ENCODE peak calls at places on chromosomes 4 and X, in four cellular contexts. K is activated CD8-positive, alpha-beta memory T cell treated with anti-CD3 and anti-CD28 coated beads for 1 hour; U is SK-MEL-5; D is tibial artery. S is an unnamed sample.

GRCh38 chr4:13888112-13888511 is 260.6 kb upstream of the BOD1L1 start:
- DNase-seq in D (no peak), K (no peak), U (no peak), S (no peak)

GRCh38 chr4:38867478-38868054 is at the start of gene FAM114A1:
- DNase-seq in K (no peak), U (peak; percentile 73), D (peak; percentile 92), S (peak; percentile 75)

GRCh38 chr4:174320501-174321199 is 36.9 kb downstream of the CEP44 start:
- DNase-seq in K (no peak), U (no peak), D (no peak), S (peak; percentile 76)

GRCh38 chr4:152773322-152773721 is 6.2 kb downstream of the TIGD4 start:
- DNase-seq in U (no peak), K (no peak), D (no peak), S (no peak)

GRCh38 chrX:24619647-24620046 is 27.5 kb downstream of the PCYT1B start:
- DNase-seq in K (no peak), D (no peak), U (peak; percentile 2), S (peak; percentile 1)

GRCh38 chrX:78168065-78168464 is 28.6 kb upstream of the TAF9B start:
- DNase-seq in K (no peak), D (no peak), U (no peak), S (no peak)

GRCh38 chr4:932713-933070 is 432 bp downstream of the TMEM175 start:
- DNase-seq in U (no peak), K (no peak), D (no peak), S (peak; percentile 73)

GRCh38 chr4:20432098-20432497 is 180.4 kb downstream of the SLIT2 start:
- DNase-seq in K (no peak), D (no peak), U (no peak), S (no peak)

GRCh38 chr4:173991321-173991720 is 292.1 kb downstream of the FBXO8 start:
- DNase-seq in U (no peak), K (no peak), D (no peak), S (no peak)

GRCh38 chr4:103019319-103020124 is at the start of gene SLC9B1:
- DNase-seq in D (peak; percentile 98), K (peak; percentile 83), U (peak; percentile 92), S (peak; percentile 97)

GRCh38 chr4:43277003-43277402 is 384.5 kb downstream of the GRXCR1 start:
- DNase-seq in K (no peak), U (no peak), D (no peak), S (no peak)

GRCh38 chrX:80765226-80765625 is 44.5 kb downstream of the BRWD3 start:
- DNase-seq in K (no peak), U (no peak), D (no peak), S (no peak)

GRCh38 chrX:123731258-123731986 is 1.4 kb downstream of the THOC2 start:
- DNase-seq in K (no peak), U (peak; percentile 7), D (no peak), S (peak; percentile 72)

GRCh38 chr4:127249066-127249766 is 383.5 kb upstream of the INTU start:
- DNase-seq in K (no peak), D (no peak), U (no peak), S (peak; percentile 87)

GRCh38 chr4:157220026-157220881 is at the start of gene GRIA2:
- DNase-seq in K (no peak), U (peak; percentile 28), D (peak; percentile 72), S (no peak)

GRCh38 chr4:10153161-10153560 is 36.6 kb upstream of the WDR1 start:
- DNase-seq in D (no peak), K (no peak), U (no peak), S (no peak)

GRCh38 chr4:165343353-165344191 is 16.1 kb downstream of the MSMO1 start:
- DNase-seq in U (peak; percentile 40), K (no peak), D (no peak), S (peak; percentile 55)

GRCh38 chr4:82780398-82781231 is 18.0 kb downstream of the SCD5 start:
- DNase-seq in D (peak; percentile 81), K (no peak), U (peak; percentile 6), S (peak; percentile 54)

GRCh38 chr4:81207793-81208192 is 7.2 kb downstream of the PRKG2 start:
- DNase-seq in K (no peak), D (no peak), U (no peak), S (no peak)

GRCh38 chr4:14178421-14178820 is 550.9 kb upstream of the BOD1L1 start:
- DNase-seq in D (no peak), U (peak; percentile 66), K (no peak), S (no peak)

GRCh38 chrX:120794525-120794975 is 81.1 kb downstream of the CT47B1 start:
- DNase-seq in D (no peak), K (no peak), U (no peak), S (no peak)

GRCh38 chr4:112552668-112553067 is 36.7 kb upstream of the NEUROG2 start:
- DNase-seq in U (no peak), D (no peak), K (no peak), S (no peak)

GRCh38 chr4:32830160-32830559 is 2110.0 kb downstream of the PCDH7 start:
- DNase-seq in D (no peak), U (no peak), K (no peak), S (no peak)

GRCh38 chrX:41720125-41720780 is 3.7 kb upstream of the GPR82 start:
- DNase-seq in D (no peak), U (no peak), K (no peak), S (peak; percentile 19)

GRCh38 chr4:108301583-108302256 is 133.0 kb upstream of the LEF1 start:
- DNase-seq in U (no peak), K (no peak), D (no peak), S (no peak)

GRCh38 chr4:10569491-10569890 is 112.3 kb upstream of the ZNF518B start:
- DNase-seq in U (no peak), K (no peak), D (no peak), S (no peak)

GRCh38 chr4:159105761-159106243 is 2.9 kb downstream of the RAPGEF2 start:
- DNase-seq in U (no peak), K (no peak), D (no peak), S (peak; percentile 88)

GRCh38 chr4:185424905-185425599 is 712 bp downstream of the UFSP2 start:
- DNase-seq in K (no peak), U (peak; percentile 8), D (no peak), S (peak; percentile 77)

GRCh38 chrX:145773006-145773405 is 44.6 kb upstream of the SLITRK2 start:
- DNase-seq in K (no peak), U (peak; percentile 62), D (no peak), S (no peak)

GRCh38 chr4:16897351-16897750 is 1.1 kb downstream of the LDB2 start:
- DNase-seq in D (no peak), U (no peak), K (no peak), S (peak; percentile 24)

GRCh38 chrX:141142946-141143345 is 34.0 kb downstream of the LDOC1 start:
- DNase-seq in U (no peak), D (no peak), K (no peak), S (no peak)

GRCh38 chr4:136873555-136873954 is 658.7 kb downstream of the PCDH18 start:
- DNase-seq in D (no peak), U (no peak), K (no peak), S (no peak)

S was measured in OCI-M1.